ENCODE peak calls at places on chromosome 10, in seven cellular contexts. S is heart left ventricle, N is right lobe of liver, M is lower lobe of right lung, O is HCT116, Y is spleen, E is upper lobe of left lung. F is an unnamed sample. For H3K27me3, the result is how much of the 10 kb centered on the place peaks cover.

GRCh38 chr10:124619802-124620490 is 124.2 kb downstream of the FAM53B start:
- DNase-seq in M (no peak), O (no peak), Y (no peak), E (peak), N (no peak), S (no peak), F (no peak)

GRCh38 chr10:28594401-28594800 is 61.5 kb downstream of the WAC start:
- DNase-seq in O (no peak), E (no peak), N (no peak), S (no peak), Y (no peak), M (no peak), F (no peak)

GRCh38 chr10:110488944-110489343 is 8.8 kb upstream of the DUSP5 start:
- DNase-seq in E (no peak), N (no peak), S (no peak), Y (no peak), O (no peak), M (no peak), F (no peak)

GRCh38 chr10:94292448-94293118 is 70.2 kb downstream of the NOC3L start:
- DNase-seq in Y (no peak), S (peak), O (no peak), E (no peak), N (no peak), M (no peak), F (no peak)

GRCh38 chr10:77041636-77042258 is 595.9 kb downstream of the KCNMA1 start:
- DNase-seq in S (no peak), E (no peak), Y (no peak), M (peak), O (no peak), N (no peak), F (no peak)

GRCh38 chr10:49605177-49605938 is 4.8 kb upstream of the SLC18A3 start:
- DNase-seq in O (no peak), N (no peak), Y (no peak), E (no peak), S (no peak), M (no peak), F (peak)

GRCh38 chr10:34666008-34666700 is 148.9 kb downstream of the PARD3 start:
- DNase-seq in O (peak), N (no peak), S (peak), Y (no peak), M (no peak), E (no peak), F (no peak)

GRCh38 chr10:95314519-95314918 is 23.7 kb upstream of the PDLIM1 start:
- DNase-seq in O (no peak), Y (no peak), E (no peak), N (no peak), S (no peak), M (no peak), F (no peak)

GRCh38 chr10:43177588-43177987 is 39.3 kb downstream of the CSGALNACT2 start:
- DNase-seq in Y (no peak), N (no peak), E (no peak), S (no peak), O (no peak), M (no peak), F (no peak)

GRCh38 chr10:115771755-115772154 is 501.3 kb downstream of the GFRA1 start:
- DNase-seq in M (no peak), S (no peak), E (no peak), O (no peak), N (no peak), Y (no peak), F (no peak)

GRCh38 chr10:130847170-130847569 is 464.4 kb downstream of the TCERG1L start:
- DNase-seq in E (no peak), Y (no peak), M (no peak), N (no peak), S (no peak), O (no peak), F (no peak)

GRCh38 chr10:71138126-71138860 is 74.1 kb upstream of the UNC5B start:
- DNase-seq in S (no peak), N (no peak), M (no peak), O (no peak), Y (no peak), E (peak), F (no peak)

GRCh38 chr10:121444515-121444914 is 153.7 kb downstream of the FGFR2 start:
- DNase-seq in O (no peak), S (no peak), E (no peak), N (no peak), Y (no peak), M (no peak), F (no peak)

GRCh38 chr10:48811917-48812316 is 127.2 kb downstream of the WDFY4 start:
- DNase-seq in M (no peak), E (no peak), S (no peak), O (no peak), N (no peak), Y (no peak), F (no peak)

GRCh38 chr10:117168135-117168674 is 29.1 kb upstream of the KCNK18 start:
- DNase-seq in N (peak), Y (peak), E (peak), S (peak), M (peak), O (no peak), F (no peak)

GRCh38 chr10:123995461-123996131 is 97.8 kb downstream of the CHST15 start:
- DNase-seq in N (peak), Y (peak), O (peak), E (peak), M (peak), S (no peak), F (peak)

GRCh38 chr10:131840788-131841118 is 60.1 kb upstream of the PPP2R2D start:
- DNase-seq in M (no peak), N (no peak), S (no peak), O (no peak), Y (no peak), E (no peak), F (no peak)

GRCh38 chr10:111824128-111824527 is 359.4 kb downstream of the GPAM start:
- DNase-seq in N (no peak), E (no peak), M (no peak), S (no peak), Y (no peak), O (no peak), F (no peak)

GRCh38 chr10:23675588-23675987 is 236.7 kb downstream of the OTUD1 start:
- DNase-seq in N (no peak), M (no peak), O (no peak), Y (no peak), S (no peak), E (no peak), F (no peak)

GRCh38 chr10:78742406-78742729 is 326.4 kb upstream of the ZMIZ1 start:
- DNase-seq in S (no peak), O (no peak), M (no peak), E (no peak), Y (no peak), N (no peak), F (no peak)

GRCh38 chr10:6802762-6803428 is 222.8 kb upstream of the PRKCQ start:
- DNase-seq in M (no peak), N (no peak), S (no peak), Y (no peak), O (no peak), E (no peak), F (no peak)

DNA sequence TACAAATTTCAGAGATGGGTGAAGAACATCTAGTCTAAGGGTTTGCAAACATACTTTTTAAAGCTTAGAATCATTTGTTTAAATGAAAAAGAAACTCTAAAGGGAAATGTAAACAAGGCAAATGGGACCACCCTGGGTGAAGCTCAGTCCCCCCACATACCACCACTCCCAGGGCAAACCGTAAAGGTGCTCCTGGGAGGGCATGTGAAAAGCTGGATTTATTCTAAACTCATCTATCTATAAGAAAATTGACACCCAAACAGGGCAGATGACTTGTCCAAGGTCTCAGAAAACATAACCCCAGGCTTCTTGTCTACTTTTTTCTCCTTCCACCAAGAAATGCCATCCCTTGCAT is 223.3 kb upstream of the PRKCQ start:
- DNase-seq in E (no peak), O (no peak), S (no peak), Y (no peak), M (no peak), N (no peak), F (no peak)
- TF ChIP-seq CTCF in E (no peak), O (no peak), S (no peak), Y (no peak), M (no peak), N (no peak), F (no peak)

GRCh38 chr10:87045434-87045938 is 25.4 kb downstream of the FAM25A start:
- DNase-seq in O (no peak), S (no peak), E (no peak), M (no peak), Y (no peak), N (no peak), F (no peak)
- H3K27ac ChIP-seq in O (no peak), S (no peak), E (no peak), M (no peak), Y (no peak), N (no peak), F (no peak)

GRCh38 chr10:61683319-61683718 is 20.6 kb downstream of the CABCOCO1 start:
- DNase-seq in E (no peak), N (no peak), O (no peak), M (no peak), S (no peak), Y (no peak), F (no peak)
- H3K27me3 ChIP-seq in E (under half), N (under half), O (under half), M (under half), S (under half), Y (under half), F (under half)

GRCh38 chr10:13268310-13268709 is 31.6 kb downstream of the PHYH start:
- DNase-seq in E (no peak), S (no peak), O (no peak), Y (no peak), N (no peak), M (no peak), F (no peak)

GRCh38 chr10:13268841-13269240 is 31.0 kb downstream of the PHYH start:
- DNase-seq in M (no peak), S (no peak), E (no peak), O (no peak), Y (no peak), N (no peak), F (no peak)

GRCh38 chr10:13272164-13272571 is 27.7 kb downstream of the PHYH start:
- DNase-seq in N (peak), O (no peak), S (peak), Y (no peak), M (no peak), E (no peak), F (no peak)

GRCh38 chr10:13270877-13271551 is 28.9 kb downstream of the PHYH start:
- DNase-seq in M (no peak), N (no peak), E (no peak), Y (no peak), S (no peak), O (peak), F (no peak)

DNA sequence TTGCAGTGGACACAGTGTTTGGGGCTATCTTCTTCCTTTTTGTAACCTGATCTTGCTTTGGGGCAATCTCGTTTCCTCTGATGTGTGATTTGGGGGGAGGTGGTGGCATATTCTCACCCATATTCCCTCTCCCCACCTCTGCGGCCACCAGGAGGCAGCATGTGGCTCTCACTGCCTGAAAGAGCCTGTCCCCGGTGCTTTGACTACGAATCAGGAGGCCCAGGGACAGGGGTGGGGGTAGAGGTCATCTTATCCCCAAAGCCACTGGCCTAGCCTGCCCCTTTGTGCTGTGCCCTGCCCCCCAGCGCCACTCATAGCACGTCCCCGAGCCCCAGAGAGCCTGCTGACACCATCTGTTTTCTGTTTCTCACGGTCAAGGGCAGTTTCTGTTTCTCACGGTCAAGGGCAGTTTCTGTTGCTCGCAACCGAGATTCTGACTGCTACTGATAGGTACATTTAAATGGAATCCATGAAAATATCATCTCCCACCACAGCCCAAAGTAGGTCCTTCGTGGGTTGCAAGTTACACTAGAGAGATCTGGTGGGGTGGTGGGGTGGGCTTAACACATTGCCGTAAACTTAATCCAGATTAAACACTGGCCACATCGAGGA is 28.2 kb downstream of the PHYH start:
- DNase-seq in N (peak), S (peak), Y (peak), E (no peak), M (no peak), O (peak), F (no peak)
- TF ChIP-seq CTCF in N (peak), S (peak), Y (peak), E (no peak), M (peak), O (peak), F (peak)

GRCh38 chr10:114634607-114634974 is 23.5 kb downstream of the ABLIM1 start:
- DNase-seq in S (peak), N (peak), E (no peak), Y (no peak), O (peak), M (peak), F (no peak)
- H3K27ac ChIP-seq in S (peak), N (peak), E (peak), Y (no peak), O (no peak), M (peak), F (no peak)